ENCODE peak calls at places on chromosomes 12 and 14, in five cellular contexts. P is HepG2, S is GM12878, T is H1, K is NT2/D1. C is an unnamed sample.

GRCh38 chr12:115752913-115753726 is 524.4 kb downstream of the MED13L start:
- DNase-seq in P (peak; percentile 58), S (peak; percentile 12), T (no peak), K (peak; percentile 44), C (peak; percentile 62)

GRCh38 chr12:11071414-11071813 is 9.3 kb upstream of the TAS2R46 start:
- DNase-seq in P (peak; percentile 64), S (no peak), T (peak; percentile 36), K (no peak), C (no peak)

GRCh38 chr12:26244503-26244902 is 49.1 kb downstream of the SSPN start:
- DNase-seq in P (no peak), S (no peak), T (no peak), K (no peak), C (no peak)

GRCh38 chr14:97058071-97058470 is 260.9 kb downstream of the VRK1 start:
- DNase-seq in P (no peak), S (no peak), T (no peak), K (no peak), C (no peak)

GRCh38 chr14:76884853-76885276 is 58.7 kb downstream of the LRRC74A start:
- DNase-seq in P (no peak), S (no peak), T (no peak), K (no peak), C (no peak)

GRCh38 chr14:99779751-99780150 is 13.5 kb upstream of the EML1 start:
- DNase-seq in P (no peak), S (no peak), T (no peak), K (no peak), C (no peak)

GRCh38 chr12:93804392-93805179 is 127.4 kb downstream of the CRADD start:
- DNase-seq in P (no peak), S (no peak), T (no peak), K (no peak), C (no peak)

GRCh38 chr14:100295376-100296105 is 10.7 kb downstream of the SLC25A29 start:
- DNase-seq in P (no peak), S (no peak), T (no peak), K (no peak), C (no peak)

GRCh38 chr12:111819191-111820158 is 22.6 kb upstream of the MAPKAPK5 start:
- DNase-seq in P (no peak), S (no peak), T (no peak), K (no peak), C (no peak)

GRCh38 chr14:100083706-100084105 is 18.5 kb downstream of the EVL start:
- DNase-seq in P (no peak), S (no peak), T (no peak), K (no peak), C (no peak)

GRCh38 chr12:26245175-26245942 is 50.0 kb downstream of the SSPN start:
- DNase-seq in P (no peak), S (no peak), T (no peak), K (no peak), C (no peak)

GRCh38 chr14:68928770-68929550 is 50.1 kb downstream of the ACTN1 start:
- DNase-seq in P (no peak), S (no peak), T (no peak), K (no peak), C (no peak)

GRCh38 chr12:27614386-27614785 is 81.9 kb upstream of the REP15 start:
- DNase-seq in P (no peak), S (no peak), T (no peak), K (no peak), C (no peak)

GRCh38 chr14:102848830-102849521 is 71.7 kb downstream of the TRAF3 start:
- DNase-seq in P (no peak), S (no peak), T (no peak), K (no peak), C (no peak)

GRCh38 chr12:24596768-24597388 is 352.0 kb downstream of the BCAT1 start:
- DNase-seq in P (peak; percentile 24), S (no peak), T (no peak), K (peak; percentile 81), C (peak; percentile 35)

GRCh38 chr12:57193706-57194245 is 22.8 kb upstream of the NXPH4 start:
- DNase-seq in P (no peak), S (no peak), T (no peak), K (no peak), C (no peak)

GRCh38 chr12:79531547-79531946 is 159.2 kb downstream of the PAWR start:
- DNase-seq in P (peak; percentile 46), S (no peak), T (no peak), K (no peak), C (no peak)

GRCh38 chr14:67411375-67411774 is 590 bp downstream of the PLEK2 start:
- DNase-seq in P (no peak), S (no peak), T (no peak), K (no peak), C (no peak)

GRCh38 chr12:84135879-84136278 is 776.7 kb downstream of the SLC6A15 start:
- DNase-seq in P (no peak), S (no peak), T (no peak), K (no peak), C (no peak)

GRCh38 chr12:459430-460258 is at the start of gene B4GALNT3:
- DNase-seq in P (no peak), S (no peak), T (no peak), K (peak; percentile 47), C (peak; percentile 85)

GRCh38 chr14:100375273-100375962 is 52.3 kb downstream of the SLC25A47 start:
- DNase-seq in P (peak; percentile 20), S (peak; percentile 76), T (peak; percentile 49), K (no peak), C (no peak)

GRCh38 chr14:83828406-83828805 is 1701.5 kb upstream of the FLRT2 start:
- DNase-seq in P (no peak), S (no peak), T (no peak), K (no peak), C (no peak)
- TF ChIP-seq SUZ12 in P (no peak), S (no peak), T (no peak), K (no peak), C (no peak)

DNA sequence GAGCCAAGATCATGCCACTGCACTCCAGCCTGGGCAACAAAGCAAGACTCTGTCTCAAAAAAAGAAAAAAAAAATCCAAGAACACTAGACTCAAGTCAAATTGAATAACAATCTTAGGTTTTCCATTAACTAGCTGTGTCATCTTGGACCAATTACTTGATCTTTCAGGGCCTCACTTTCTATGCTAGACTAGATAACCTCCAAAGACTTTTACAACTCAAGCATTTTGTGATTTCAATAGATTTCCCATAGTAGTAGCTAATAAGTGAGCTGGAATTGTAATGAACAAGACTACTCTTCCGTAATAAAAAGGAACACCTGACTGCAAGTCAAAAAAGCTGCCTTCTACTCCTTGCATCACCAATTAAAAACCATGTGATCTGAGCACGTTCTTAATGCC is 127.0 kb upstream of the SSTR1 start:
- DNase-seq in P (no peak), S (no peak), T (no peak), K (no peak), C (no peak)
- TF ChIP-seq SUZ12 in P (no peak), S (no peak), T (no peak), K (no peak), C (no peak)

DNA sequence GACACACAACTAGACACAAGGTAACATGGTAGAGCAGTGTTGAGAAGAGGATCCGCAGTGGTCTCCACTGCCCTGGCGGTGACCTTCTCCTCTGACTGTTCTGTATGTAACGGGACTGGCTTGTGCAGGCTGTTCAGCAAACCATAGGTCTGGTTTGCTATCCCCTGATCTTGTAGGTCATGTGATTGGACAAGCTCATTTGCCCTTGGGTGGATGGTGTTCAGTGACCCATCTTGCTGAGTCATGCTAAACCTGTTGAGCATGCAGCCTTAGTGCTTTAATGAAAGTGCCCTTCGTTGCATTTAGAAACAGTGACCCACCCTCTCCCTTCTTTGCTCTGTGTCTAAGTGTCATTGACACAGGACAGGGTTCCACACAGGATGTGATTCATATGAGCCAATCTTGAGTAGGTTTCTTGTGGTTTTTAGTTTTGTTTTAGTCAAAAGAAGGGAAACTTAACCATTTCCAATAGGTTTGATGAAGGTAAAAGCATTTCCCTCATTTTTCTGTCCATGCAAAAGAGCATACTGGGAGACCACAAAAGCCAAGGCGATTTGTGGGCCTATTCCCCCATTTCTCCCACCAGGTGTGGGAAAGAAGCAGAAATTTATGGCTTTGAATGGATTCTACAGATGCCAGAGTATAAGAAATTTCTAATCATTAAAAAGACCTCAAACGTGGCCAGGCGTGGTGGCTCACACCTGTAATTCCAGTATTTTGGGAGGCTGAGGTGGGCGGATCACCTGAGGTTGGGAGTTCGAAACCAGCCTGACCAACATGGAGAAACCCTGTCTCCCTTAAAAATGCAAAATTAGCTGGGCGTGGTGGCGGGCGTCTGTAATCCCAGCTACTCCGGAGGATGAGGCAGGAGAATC is 32.6 kb upstream of the HIF1A start:
- DNase-seq in P (peak; percentile 59), S (peak; percentile 100), T (no peak), K (no peak), C (no peak)
- TF ChIP-seq SUZ12 in P (no peak), S (no peak), T (no peak), K (no peak), C (no peak)

GRCh38 chr12:68263366-68263765 is 10.0 kb upstream of the IL22 start:
- DNase-seq in P (no peak), S (no peak), T (no peak), K (no peak), C (no peak)
- TF ChIP-seq SUZ12 in P (no peak), S (no peak), T (no peak), K (no peak), C (no peak)